ENCODE peak calls at places on chromosomes 3 and 15, in six cellular contexts. U is activated CD8-positive, alpha-beta memory T cell treated with anti-CD3 and anti-CD28 coated beads, Interleukin-2, amount 10 ng/mL, durations not matched to agents 7 days and 5 days; K is DND-41; L is IMR-90; Y is CD4-positive, alpha-beta T cell; D is iPS-NIHi11. Q is an unnamed sample.

GRCh38 chr15:39792025-39792893 is 9.6 kb upstream of the FSIP1 start:
- DNase-seq in K (no peak), D (no peak), U (no peak), L (peak), Y (no peak), Q (no peak)

GRCh38 chr3:38585791-38586420 is 63.6 kb downstream of the SCN5A start:
- DNase-seq in L (no peak), D (no peak), Y (no peak), K (no peak), U (peak), Q (no peak)

GRCh38 chr3:108473711-108474110 is 36.7 kb downstream of the MYH15 start:
- DNase-seq in D (no peak), K (no peak), U (no peak), Y (no peak), L (no peak), Q (no peak)

GRCh38 chr3:148720873-148721272 is 23.2 kb downstream of the AGTR1 start:
- DNase-seq in U (no peak), K (no peak), L (no peak), D (no peak), Y (no peak), Q (no peak)

GRCh38 chr3:126014252-126014651 is 45.3 kb downstream of the ROPN1B start:
- DNase-seq in D (no peak), L (peak), Y (no peak), K (no peak), U (no peak), Q (peak)

GRCh38 chr15:54772663-54773062 is 424.1 kb downstream of the RSL24D1 start:
- DNase-seq in L (no peak), D (peak), K (no peak), U (no peak), Y (no peak), Q (no peak)

GRCh38 chr3:180447156-180447555 is 154.8 kb upstream of the TTC14 start:
- DNase-seq in D (no peak), K (no peak), L (no peak), Y (no peak), U (no peak), Q (no peak)

GRCh38 chr3:179415377-179415776 is 35.9 kb downstream of the GNB4 start:
- DNase-seq in U (no peak), D (no peak), Y (no peak), L (no peak), K (no peak), Q (no peak)

Q was measured in foreskin fibroblast.